ENCODE peak calls at places on chromosome 13, in four cellular contexts. One of them, this sample, is unnamed.
A peak's percentile ranks its signal among the peaks of the same experiment; 100 is the strongest.

GRCh38 chr13:97234742-97235141 is 12.6 kb downstream of the MBNL2 start:
- DNase-seq in H1: no peak
- DNase-seq in GM12878: no peak
- DNase-seq in HepG2: no peak
- DNase-seq in this sample: no peak

GRCh38 chr13:102597029-102598015 is 536 bp downstream of the TPP2 start:
- DNase-seq in H1: no peak
- DNase-seq in HepG2: no peak
- DNase-seq in GM12878: no peak
- DNase-seq in this sample: peak; percentile 64

GRCh38 chr13:21637296-21637695 is 33.3 kb upstream of the MICU2 start:
- DNase-seq in H1: no peak
- DNase-seq in GM12878: no peak
- DNase-seq in HepG2: peak; percentile 50
- DNase-seq in this sample: no peak

GRCh38 chr13:101535192-101535746 is 82.8 kb downstream of the ITGBL1 start:
- DNase-seq in H1: no peak
- DNase-seq in HepG2: no peak
- DNase-seq in GM12878: no peak
- DNase-seq in this sample: no peak

GRCh38 chr13:111484129-111484925 is 163.9 kb downstream of the TEX29 start:
- DNase-seq in HepG2: no peak
- DNase-seq in H1: no peak
- DNase-seq in GM12878: no peak
- DNase-seq in this sample: no peak

GRCh38 chr13:96273196-96273595 is 183.3 kb downstream of the HS6ST3 start:
- DNase-seq in H1: no peak
- DNase-seq in HepG2: no peak
- DNase-seq in GM12878: no peak
- DNase-seq in this sample: no peak

GRCh38 chr13:99155821-99156220 is 44.8 kb upstream of the UBAC2 start:
- DNase-seq in GM12878: no peak
- DNase-seq in HepG2: no peak
- DNase-seq in H1: no peak
- DNase-seq in this sample: no peak

GRCh38 chr13:26132756-26133155 is 80.9 kb upstream of the SHISA2 start:
- DNase-seq in H1: no peak
- DNase-seq in GM12878: no peak
- DNase-seq in HepG2: no peak
- DNase-seq in this sample: no peak

GRCh38 chr13:97976551-97977375 is 23.3 kb downstream of the IPO5 start:
- DNase-seq in H1: peak; percentile 94
- DNase-seq in GM12878: no peak
- DNase-seq in HepG2: no peak
- DNase-seq in this sample: peak; percentile 75

GRCh38 chr13:31172535-31172934 is 10.8 kb upstream of the HSPH1 start:
- DNase-seq in HepG2: peak; percentile 94
- DNase-seq in H1: no peak
- DNase-seq in GM12878: no peak
- DNase-seq in this sample: no peak

GRCh38 chr13:103695320-103695719 is 629.1 kb upstream of the SLC10A2 start:
- DNase-seq in GM12878: no peak
- DNase-seq in H1: no peak
- DNase-seq in HepG2: no peak
- DNase-seq in this sample: no peak

GRCh38 chr13:89150362-89150761 is 1479.2 kb downstream of the SLITRK5 start:
- DNase-seq in H1: no peak
- DNase-seq in HepG2: no peak
- DNase-seq in GM12878: no peak
- DNase-seq in this sample: no peak

GRCh38 chr13:25922373-25922772 is 129.4 kb downstream of the SHISA2 start:
- DNase-seq in GM12878: no peak
- DNase-seq in H1: no peak
- DNase-seq in HepG2: no peak
- DNase-seq in this sample: no peak

GRCh38 chr13:79604752-79605151 is 123.8 kb downstream of the NDFIP2 start:
- DNase-seq in GM12878: no peak
- DNase-seq in H1: no peak
- DNase-seq in HepG2: no peak
- DNase-seq in this sample: no peak

GRCh38 chr13:113159701-113160100 is 1.3 kb downstream of the PROZ start:
- DNase-seq in HepG2: no peak
- DNase-seq in GM12878: no peak
- DNase-seq in H1: no peak
- DNase-seq in this sample: no peak

GRCh38 chr13:97855570-97855970 is 97.9 kb upstream of the IPO5 start:
- DNase-seq in H1: no peak
- DNase-seq in HepG2: peak; percentile 55
- DNase-seq in GM12878: peak; percentile 13
- DNase-seq in this sample: peak; percentile 62

GRCh38 chr13:113592571-113592970 is 8.0 kb downstream of the TFDP1 start:
- DNase-seq in HepG2: no peak
- DNase-seq in GM12878: no peak
- DNase-seq in H1: no peak
- DNase-seq in this sample: peak; percentile 14

GRCh38 chr13:94673841-94674240 is 38.5 kb downstream of the SOX21 start:
- DNase-seq in H1: no peak
- DNase-seq in HepG2: no peak
- DNase-seq in GM12878: no peak
- DNase-seq in this sample: no peak

GRCh38 chr13:33441015-33441414 is 155.5 kb upstream of the STARD13 start:
- DNase-seq in GM12878: no peak
- DNase-seq in HepG2: peak; percentile 35
- DNase-seq in H1: no peak
- DNase-seq in this sample: peak; percentile 10

GRCh38 chr13:44333950-44334675 is 39.5 kb upstream of the SERP2 start:
- DNase-seq in HepG2: no peak
- DNase-seq in H1: no peak
- DNase-seq in GM12878: no peak
- DNase-seq in this sample: no peak

GRCh38 chr13:29994911-29995601 is 144.6 kb upstream of the UBL3 start:
- DNase-seq in GM12878: no peak
- DNase-seq in HepG2: no peak
- DNase-seq in H1: no peak
- DNase-seq in this sample: no peak

GRCh38 chr13:61685683-61686013 is 270.0 kb upstream of the PCDH20 start:
- DNase-seq in H1: no peak
- DNase-seq in HepG2: peak; percentile 34
- DNase-seq in GM12878: no peak
- DNase-seq in this sample: peak; percentile 11

GRCh38 chr13:114095486-114095885 is 36.9 kb downstream of the RASA3 start:
- DNase-seq in HepG2: no peak
- DNase-seq in GM12878: no peak
- DNase-seq in H1: no peak
- DNase-seq in this sample: no peak

GRCh38 chr13:66996503-66996902 is 233.6 kb downstream of the PCDH9 start:
- DNase-seq in HepG2: no peak
- DNase-seq in H1: no peak
- DNase-seq in GM12878: no peak
- DNase-seq in this sample: no peak

GRCh38 chr13:75635101-75635620 is 969 bp upstream of the LMO7 start:
- DNase-seq in HepG2: peak; percentile 24
- DNase-seq in H1: no peak
- DNase-seq in GM12878: no peak
- DNase-seq in this sample: no peak

GRCh38 chr13:92175330-92175729 is 776.9 kb downstream of the GPC5 start:
- DNase-seq in HepG2: peak; percentile 27
- DNase-seq in GM12878: no peak
- DNase-seq in H1: no peak
- DNase-seq in this sample: peak; percentile 62

GRCh38 chr13:30466358-30466714 is 600 bp upstream of the HMGB1 start:
- DNase-seq in GM12878: no peak
- DNase-seq in HepG2: no peak
- DNase-seq in H1: no peak
- DNase-seq in this sample: no peak

GRCh38 chr13:37715606-37716015 is 117.0 kb upstream of the POSTN start:
- DNase-seq in GM12878: no peak
- DNase-seq in HepG2: no peak
- DNase-seq in H1: no peak
- DNase-seq in this sample: no peak

GRCh38 chr13:101231751-101232428 is 184.4 kb downstream of the NALCN start:
- DNase-seq in H1: no peak
- DNase-seq in HepG2: no peak
- DNase-seq in GM12878: no peak
- DNase-seq in this sample: no peak

GRCh38 chr13:35826626-35827254 is 304.4 kb downstream of the DCLK1 start:
- DNase-seq in HepG2: no peak
- DNase-seq in H1: peak; percentile 80
- DNase-seq in GM12878: no peak
- DNase-seq in this sample: no peak

GRCh38 chr13:87384099-87384498 is 287.1 kb upstream of the SLITRK5 start:
- DNase-seq in HepG2: no peak
- DNase-seq in H1: no peak
- DNase-seq in GM12878: no peak
- DNase-seq in this sample: no peak

GRCh38 chr13:114152831-114153371 is 20.5 kb upstream of the RASA3 start:
- DNase-seq in H1: no peak
- DNase-seq in HepG2: no peak
- DNase-seq in GM12878: no peak
- DNase-seq in this sample: no peak

GRCh38 chr13:23160241-23161175 is 20.3 kb upstream of the SGCG start:
- DNase-seq in H1: peak; percentile 68
- DNase-seq in HepG2: no peak
- DNase-seq in GM12878: no peak
- DNase-seq in this sample: no peak

GRCh38 chr13:46229251-46229650 is 17.5 kb downstream of the LRRC63 start:
- DNase-seq in H1: no peak
- DNase-seq in GM12878: no peak
- DNase-seq in HepG2: no peak
- DNase-seq in this sample: no peak
- TF ChIP-seq CHD2 in H1: no peak
- TF ChIP-seq CHD2 in GM12878: no peak
- TF ChIP-seq CHD2 in HepG2: no peak
- TF ChIP-seq CHD2 in this sample: no peak

GRCh38 chr13:27634231-27634630 is 12.5 kb downstream of the POLR1D start:
- DNase-seq in HepG2: no peak
- DNase-seq in GM12878: no peak
- DNase-seq in H1: no peak
- DNase-seq in this sample: no peak

GRCh38 chr13:27636624-27637288 is 15.1 kb downstream of the POLR1D start:
- DNase-seq in H1: no peak
- DNase-seq in GM12878: no peak
- DNase-seq in HepG2: no peak
- DNase-seq in this sample: no peak

GRCh38 chr13:27637289-27637626 is 15.6 kb downstream of the POLR1D start:
- DNase-seq in GM12878: no peak
- DNase-seq in H1: no peak
- DNase-seq in HepG2: peak; percentile 55
- DNase-seq in this sample: no peak

GRCh38 chr13:27634791-27635190 is 13.1 kb downstream of the POLR1D start:
- DNase-seq in H1: no peak
- DNase-seq in HepG2: no peak
- DNase-seq in GM12878: no peak
- DNase-seq in this sample: no peak

DNA sequence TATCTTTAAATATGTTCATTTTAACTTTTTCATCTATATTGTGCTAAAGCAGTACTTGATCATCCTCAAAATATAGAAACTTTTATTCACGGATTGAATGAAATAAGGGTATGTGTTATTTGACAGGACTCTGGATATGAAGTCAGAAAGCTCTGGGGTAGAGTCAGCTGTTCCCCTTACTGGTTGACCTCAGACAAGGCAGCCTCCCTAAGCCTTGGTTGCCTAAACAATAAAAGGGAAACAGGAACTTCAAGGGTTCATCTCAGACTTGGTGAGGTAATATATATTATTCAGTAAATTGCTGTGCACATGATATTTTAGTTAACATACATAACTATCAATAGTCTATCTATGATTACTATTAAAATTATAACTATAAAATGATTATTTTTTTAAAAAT is 13.6 kb downstream of the POLR1D start:
- DNase-seq in HepG2: no peak
- DNase-seq in GM12878: no peak
- DNase-seq in H1: no peak
- DNase-seq in this sample: no peak
- TF ChIP-seq TCF12 in HepG2: no peak
- TF ChIP-seq TCF12 in GM12878: no peak
- TF ChIP-seq TCF12 in H1: no peak
- TF ChIP-seq TCF12 in this sample: no peak

GRCh38 chr13:49495783-49496762 is at the start of gene PHF11:
- DNase-seq in H1: peak; percentile 83
- DNase-seq in GM12878: peak; percentile 65
- DNase-seq in HepG2: peak; percentile 63
- DNase-seq in this sample: peak; percentile 57
- H3K4me1 ChIP-seq in H1: no peaks in the 10 kb centered on the region
- H3K4me1 ChIP-seq in GM12878: peaks cover 6% of the 10 kb centered on the region
- H3K4me1 ChIP-seq in HepG2: peaks cover 21% of the 10 kb centered on the region
- H3K4me1 ChIP-seq in this sample: no peaks in the 10 kb centered on the region

GRCh38 chr13:41017153-41017552 is 2.0 kb downstream of the ELF1 start:
- DNase-seq in HepG2: no peak
- DNase-seq in GM12878: no peak
- DNase-seq in H1: no peak
- DNase-seq in this sample: no peak
- TF ChIP-seq CHD2 in HepG2: no peak
- TF ChIP-seq CHD2 in GM12878: no peak
- TF ChIP-seq CHD2 in H1: no peak
- TF ChIP-seq CHD2 in this sample: no peak

GRCh38 chr13:20494656-20495055 is 31.0 kb downstream of the CRYL1 start:
- DNase-seq in GM12878: no peak
- DNase-seq in H1: no peak
- DNase-seq in HepG2: no peak
- DNase-seq in this sample: no peak

GRCh38 chr13:20489185-20489820 is 36.4 kb downstream of the CRYL1 start:
- DNase-seq in H1: no peak
- DNase-seq in GM12878: no peak
- DNase-seq in HepG2: no peak
- DNase-seq in this sample: no peak

GRCh38 chr13:20495087-20496023 is 30.3 kb downstream of the CRYL1 start:
- DNase-seq in HepG2: peak; percentile 66
- DNase-seq in GM12878: peak; percentile 40
- DNase-seq in H1: peak; percentile 68
- DNase-seq in this sample: peak; percentile 74

GRCh38 chr13:20492641-20493040 is 33.0 kb downstream of the CRYL1 start:
- DNase-seq in H1: peak; percentile 58
- DNase-seq in HepG2: peak; percentile 46
- DNase-seq in GM12878: no peak
- DNase-seq in this sample: no peak

DNA sequence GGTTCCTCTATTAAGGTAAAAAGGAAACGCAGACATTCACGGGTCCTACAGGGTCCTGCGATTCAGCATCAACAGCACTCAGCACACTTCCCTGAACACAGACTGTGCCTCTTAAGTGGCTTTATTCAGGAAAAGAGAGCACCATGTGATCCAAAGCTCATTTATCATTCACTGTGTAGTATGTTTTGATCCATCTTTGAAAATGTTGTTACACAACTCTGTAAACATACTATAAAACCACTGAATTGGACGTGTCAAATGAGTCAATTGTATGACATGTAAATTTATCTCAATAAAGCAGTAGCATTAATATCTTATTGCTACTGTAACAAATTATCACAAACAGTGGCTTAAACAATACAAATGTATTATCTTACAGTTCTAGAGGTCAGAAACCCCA is 33.6 kb downstream of the CRYL1 start:
- DNase-seq in GM12878: no peak
- DNase-seq in H1: no peak
- DNase-seq in HepG2: no peak
- DNase-seq in this sample: no peak
- TF ChIP-seq TCF12 in GM12878: no peak
- TF ChIP-seq TCF12 in H1: no peak
- TF ChIP-seq TCF12 in HepG2: no peak
- TF ChIP-seq TCF12 in this sample: no peak